ENCODE peak calls at places on chromosomes 5 and 9, in ten cellular contexts. S is kidney; T is A549; D is Right ventricle myocardium superior; G is Right ventricle myocardium inferior; F is HuH-7.5; H is IMR-90; R is stimulated activated CD4-positive, alpha-beta T cell treated with anti-CD3 and anti-CD28 coated beads, Interleukin-12 subunit alpha, Interleukin-12 subunit beta, amount 100 ng/mL, for 4 hours; P is effector memory CD4-positive, alpha-beta T cell; O is stimulated activated CD8-positive, alpha-beta memory T cell treated with anti-CD3 and anti-CD28 coated beads, Interleukin-7, amount 100 ng/mL, for 24 hours. C is an unnamed sample.

GRCh38 chr9:104907278-104907951 is 20.5 kb downstream of the ABCA1 start:
- DNase-seq in S (no peak), T (peak), D (peak), G (no peak), F (no peak), H (peak), R (no peak), P (no peak), O (no peak), C (peak)

GRCh38 chr5:124289641-124290201 is 456.7 kb downstream of the ZNF608 start:
- DNase-seq in S (no peak), T (no peak), D (no peak), G (no peak), F (no peak), H (no peak), R (no peak), P (no peak), O (no peak), C (no peak)

GRCh38 chr9:90002299-90003045 is 397.7 kb downstream of the GADD45G start:
- DNase-seq in S (no peak), T (no peak), D (no peak), G (no peak), F (no peak), H (no peak), R (no peak), P (no peak), O (no peak), C (no peak)

GRCh38 chr5:73764996-73765395 is 139.0 kb downstream of the ARHGEF28 start:
- DNase-seq in S (no peak), T (peak), D (no peak), G (no peak), F (no peak), H (no peak), R (no peak), P (no peak), O (no peak), C (no peak)

GRCh38 chr5:77946381-77947050 is 170.4 kb upstream of the TBCA start:
- DNase-seq in S (no peak), T (no peak), D (no peak), G (no peak), F (no peak), H (no peak), R (no peak), P (no peak), O (no peak), C (no peak)

GRCh38 chr5:76807296-76807695 is 11.5 kb upstream of the F2RL1 start:
- DNase-seq in S (no peak), T (peak), D (no peak), G (no peak), F (no peak), H (peak), R (no peak), P (no peak), O (no peak), C (peak)

GRCh38 chr5:116509483-116510244 is 65.0 kb downstream of the SEMA6A start:
- DNase-seq in S (no peak), T (no peak), D (no peak), G (no peak), F (no peak), H (no peak), R (no peak), P (no peak), O (no peak), C (no peak)

GRCh38 chr5:132086277-132086794 is 12.7 kb downstream of the CSF2 start:
- DNase-seq in S (no peak), T (peak), D (peak), G (peak), F (no peak), H (peak), R (no peak), P (no peak), O (no peak), C (peak)

GRCh38 chr5:55440188-55440646 is 94.5 kb downstream of the PLPP1 start:
- DNase-seq in S (no peak), T (no peak), D (no peak), G (no peak), F (no peak), H (peak), R (no peak), P (no peak), O (no peak), C (peak)